ENCODE peak calls at places on chromosomes 11 and 22, in four cellular contexts. P is HepG2, Y is GM12878, V is A549. G is an unnamed sample.

GRCh38 chr11:115623021-115623451 is 118.8 kb upstream of the CADM1 start:
- DNase-seq in P (peak), V (peak), Y (no peak), G (no peak)

GRCh38 chr22:50684986-50685385 is 12.4 kb downstream of the SHANK3 start:
- DNase-seq in Y (no peak), V (no peak), P (no peak), G (no peak)

GRCh38 chr22:38202437-38203089 is 769 bp downstream of the MAFF start:
- DNase-seq in P (peak), V (no peak), Y (no peak), G (no peak)

GRCh38 chr11:19419021-19419750 is 178.4 kb upstream of the E2F8 start:
- DNase-seq in V (no peak), Y (no peak), P (no peak), G (no peak)

GRCh38 chr11:130725417-130726233 is 190.7 kb downstream of the SNX19 start:
- DNase-seq in P (no peak), Y (no peak), V (no peak), G (no peak)

GRCh38 chr11:112961751-112962747 is 829 bp downstream of the NCAM1 start:
- DNase-seq in Y (no peak), P (no peak), V (no peak), G (no peak)

GRCh38 chr11:94171693-94172440 is 43.2 kb downstream of the PANX1 start:
- DNase-seq in P (peak), V (peak), Y (no peak), G (peak)

GRCh38 chr11:103907548-103908455 is 128.6 kb upstream of the DDI1 start:
- DNase-seq in Y (no peak), P (no peak), V (no peak), G (no peak)

GRCh38 chr11:20112291-20113146 is 47.8 kb downstream of the DBX1 start:
- DNase-seq in P (no peak), V (peak), Y (no peak), G (peak)

GRCh38 chr11:57214494-57214893 is 22.6 kb downstream of the APLNR start:
- DNase-seq in V (peak), Y (no peak), P (no peak), G (no peak)

GRCh38 chr11:113778111-113778910 is 1.3 kb upstream of the CLDN25 start:
- DNase-seq in Y (no peak), P (peak), V (no peak), G (no peak)

GRCh38 chr11:50075856-50076255 is 43.2 kb downstream of the OR4C45 start:
- DNase-seq in P (no peak), Y (no peak), V (no peak), G (no peak)

GRCh38 chr11:122398167-122398566 is 257.4 kb upstream of the UBASH3B start:
- DNase-seq in Y (no peak), P (no peak), V (no peak), G (no peak)

GRCh38 chr11:133814588-133814987 is 30.7 kb downstream of the SPATA19 start:
- DNase-seq in Y (no peak), P (no peak), V (no peak), G (no peak)

GRCh38 chr11:115701284-115701875 is 197.2 kb upstream of the CADM1 start:
- DNase-seq in Y (no peak), V (no peak), P (no peak), G (no peak)

GRCh38 chr11:65207918-65208784 is 26.4 kb downstream of the CAPN1 start:
- DNase-seq in Y (no peak), V (no peak), P (no peak), G (no peak)

GRCh38 chr11:66289548-66290331 is 797 bp upstream of the YIF1A start:
- DNase-seq in Y (peak), V (peak), P (no peak), G (peak)

GRCh38 chr11:36362902-36363301 is 66.8 kb downstream of the PRR5L start:
- DNase-seq in P (no peak), Y (no peak), V (no peak), G (no peak)

GRCh38 chr11:102405501-102405900 is 47.1 kb downstream of the TMEM123 start:
- DNase-seq in V (no peak), P (no peak), Y (no peak), G (no peak)

GRCh38 chr11:70525466-70525865 is 127.1 kb downstream of the CTTN start:
- DNase-seq in Y (no peak), P (no peak), V (no peak), G (no peak)

GRCh38 chr22:46649176-46650077 is 29.2 kb downstream of the GRAMD4 start:
- DNase-seq in Y (no peak), V (peak), P (no peak), G (peak)

GRCh38 chr22:18145676-18146388 is 4.1 kb upstream of the USP18 start:
- DNase-seq in Y (no peak), P (no peak), V (no peak), G (no peak)

GRCh38 chr11:126484266-126484665 is 128.8 kb downstream of the ST3GAL4 start:
- DNase-seq in Y (no peak), V (no peak), P (peak), G (no peak)

GRCh38 chr11:75654314-75654713 is 14.5 kb downstream of the MAP6 start:
- DNase-seq in P (no peak), Y (peak), V (no peak), G (no peak)

GRCh38 chr11:3627291-3627690 is 14.5 kb downstream of the ART5 start:
- DNase-seq in V (no peak), P (no peak), Y (no peak), G (no peak)

GRCh38 chr11:86135319-86135714 is 66.4 kb upstream of the PICALM start:
- DNase-seq in V (no peak), P (no peak), Y (no peak), G (no peak)

GRCh38 chr11:6378695-6378989 is 11.6 kb upstream of the SMPD1 start:
- DNase-seq in P (no peak), V (no peak), Y (no peak), G (no peak)

GRCh38 chr11:101445761-101446160 is 138.0 kb downstream of the TRPC6 start:
- DNase-seq in Y (no peak), V (no peak), P (no peak), G (no peak)

GRCh38 chr11:44835979-44836378 is 109.2 kb downstream of the TSPAN18 start:
- DNase-seq in Y (no peak), P (no peak), V (no peak), G (no peak)

GRCh38 chr22:33576205-33576604 is 344.1 kb downstream of the LARGE1 start:
- DNase-seq in P (no peak), V (no peak), Y (no peak), G (no peak)

GRCh38 chr11:128814856-128815705 is 52.0 kb downstream of the KCNJ1 start:
- DNase-seq in V (no peak), Y (no peak), P (no peak), G (no peak)

GRCh38 chr22:35634981-35635540 is 13.2 kb upstream of the APOL6 start:
- DNase-seq in P (no peak), V (no peak), Y (no peak), G (peak)

GRCh38 chr11:36492724-36493304 is 17.3 kb downstream of the TRAF6 start:
- DNase-seq in P (peak), Y (no peak), V (peak), G (peak)

GRCh38 chr22:27842236-27842993 is 40.9 kb upstream of the MN1 start:
- DNase-seq in V (no peak), Y (no peak), P (no peak), G (no peak)

GRCh38 chr22:39456262-39457046 is at the start of gene MGAT3:
- DNase-seq in V (no peak), P (no peak), Y (no peak), G (no peak)

GRCh38 chr11:93622043-93622442 is 39.4 kb upstream of the CEP295 start:
- DNase-seq in V (no peak), Y (no peak), P (peak), G (no peak)

GRCh38 chr11:61855939-61856730 is 28.0 kb downstream of the FADS2 start:
- DNase-seq in P (no peak), V (no peak), Y (no peak), G (no peak)

GRCh38 chr22:25447067-25447688 is 117.3 kb upstream of the GRK3 start:
- DNase-seq in P (peak), Y (no peak), V (no peak), G (peak)

DNA sequence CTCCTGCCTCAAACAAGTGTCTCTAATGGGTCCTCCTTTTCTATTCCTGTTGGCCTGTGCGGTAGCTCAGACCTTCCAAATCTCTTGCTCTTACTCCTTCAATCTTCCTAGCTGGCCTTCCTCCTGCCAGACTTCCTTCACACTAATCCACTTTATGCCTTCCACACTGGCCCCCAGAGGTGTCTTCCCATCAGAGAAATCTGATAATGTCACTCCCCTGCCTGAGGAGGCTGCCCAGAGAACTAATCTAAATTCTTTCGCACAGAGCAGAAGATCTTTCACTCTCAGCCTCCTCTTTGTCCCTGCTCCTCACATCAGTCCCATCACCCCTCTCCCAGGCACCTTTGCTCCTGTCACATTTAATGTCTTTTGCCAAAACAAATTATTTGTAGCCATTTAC is 175.8 kb downstream of the MAML2 start:
- DNase-seq in Y (no peak), P (no peak), V (no peak), G (no peak)
- TF ChIP-seq HDAC2 in Y (no peak), P (no peak), V (no peak), G (no peak)

DNA sequence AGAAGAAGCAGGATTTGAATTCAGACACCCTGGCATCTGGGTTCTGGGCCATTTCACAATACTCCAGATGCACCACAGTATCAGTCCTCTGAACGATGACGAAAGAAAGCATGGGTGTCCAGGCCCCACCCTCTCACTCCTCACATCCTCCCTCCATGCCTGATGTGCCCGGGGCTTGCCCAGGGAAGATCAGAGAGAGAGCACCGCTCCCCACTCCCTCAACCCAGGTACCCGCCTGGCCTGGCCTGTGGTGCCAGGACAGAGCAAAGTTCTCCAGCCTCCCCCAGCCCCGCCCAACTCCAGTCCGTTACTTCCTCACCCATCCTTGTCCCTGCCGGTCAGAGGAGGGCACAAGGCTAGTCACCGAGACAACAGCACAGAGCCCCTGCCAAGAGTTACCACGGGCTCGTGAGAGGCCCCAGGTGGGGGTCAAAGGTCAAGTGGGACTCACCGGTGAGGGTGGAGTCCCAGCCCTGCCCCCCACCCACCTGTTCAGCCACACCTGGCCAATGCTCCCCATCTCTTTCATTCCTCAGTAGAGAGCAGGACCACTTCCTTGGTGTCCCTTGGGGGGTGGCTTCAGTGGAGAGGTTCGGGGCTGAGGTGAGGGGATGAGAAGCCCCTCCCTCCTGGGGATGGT is 8.1 kb downstream of the BCL9L start:
- DNase-seq in P (peak), Y (no peak), V (no peak), G (no peak)
- TF ChIP-seq HDAC2 in P (peak), Y (no peak), V (no peak), G (no peak)

DNA sequence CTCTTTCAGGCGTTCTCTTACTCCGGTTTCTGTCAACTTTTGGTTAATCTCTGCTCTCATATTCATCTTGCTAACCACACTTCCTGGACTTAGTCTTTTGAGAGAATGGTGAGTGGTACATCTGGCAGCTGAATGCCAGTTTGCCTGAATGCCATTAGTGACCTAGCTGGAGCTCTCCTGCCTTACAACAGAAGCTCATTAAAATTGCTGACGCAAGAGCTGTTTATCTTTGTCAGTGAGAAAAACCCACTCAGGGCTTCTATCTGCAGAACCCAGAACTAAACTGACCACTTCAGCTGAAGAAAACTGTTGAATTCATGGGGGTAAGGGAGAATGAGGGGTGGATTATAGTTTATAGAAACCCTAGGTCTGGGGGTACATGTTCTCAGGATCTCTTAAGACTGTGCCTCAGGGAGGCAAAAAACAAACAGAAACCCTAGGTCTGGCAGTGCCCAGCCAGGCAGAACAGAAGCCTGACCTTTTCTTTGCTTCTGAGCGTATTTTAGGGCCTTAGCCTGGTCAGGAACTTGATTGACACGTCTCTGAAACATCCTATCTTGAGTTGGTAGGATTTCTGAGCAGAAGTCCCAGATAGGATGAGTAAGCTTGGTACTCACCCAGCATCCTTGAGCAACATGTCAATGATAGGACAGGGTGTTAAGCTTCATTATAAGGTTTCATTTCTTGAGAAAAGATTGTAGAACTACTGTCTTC is 52.8 kb upstream of the YWHAH start:
- DNase-seq in P (no peak), V (no peak), Y (no peak), G (no peak)
- TF ChIP-seq HDAC2 in P (no peak), V (no peak), Y (no peak), G (peak)

DNA sequence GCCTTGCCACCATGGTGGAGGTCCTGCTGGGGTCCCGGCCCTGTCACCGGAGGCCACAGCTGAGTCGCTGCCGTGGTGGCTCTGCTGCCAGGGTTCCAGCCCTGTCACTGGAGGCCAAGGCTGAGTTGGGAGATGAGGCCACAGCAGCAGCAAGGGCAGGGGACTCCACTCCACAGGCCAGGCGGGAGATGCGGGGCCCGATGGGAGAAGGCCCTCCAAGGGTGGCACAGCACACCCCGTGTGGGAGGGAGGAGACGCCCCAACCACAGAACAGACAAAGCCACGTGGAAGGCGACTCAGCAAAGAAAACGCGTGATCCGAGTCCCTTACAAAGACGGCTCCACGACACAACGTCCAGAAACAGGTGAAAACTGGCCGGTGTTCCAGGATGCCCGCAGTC is 159.3 kb downstream of the BRD1 start:
- DNase-seq in V (no peak), P (no peak), Y (no peak), G (no peak)
- TF ChIP-seq HDAC2 in V (no peak), P (no peak), Y (no peak), G (no peak)

DNA sequence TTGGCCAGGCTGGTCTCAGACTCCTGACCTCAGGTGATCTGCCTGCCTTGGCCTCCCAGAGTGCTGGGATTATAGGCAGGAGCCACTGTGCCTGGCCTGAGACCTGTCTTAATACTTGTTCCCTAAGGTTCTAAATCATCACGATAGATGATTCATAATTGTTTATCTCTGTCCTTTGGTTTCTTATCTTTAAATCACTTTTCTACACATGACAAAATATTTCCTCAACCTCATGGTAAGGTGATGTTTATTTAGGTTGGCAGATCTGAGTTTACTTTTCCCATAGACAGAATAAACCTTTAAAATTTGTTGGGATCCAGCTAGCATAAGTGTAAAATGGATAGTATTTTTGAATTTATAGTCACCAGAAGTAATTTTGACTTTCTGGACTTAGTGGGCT is 3.5 kb downstream of the PSMD13 start:
- DNase-seq in V (no peak), P (no peak), Y (no peak), G (no peak)
- TF ChIP-seq HDAC2 in V (no peak), P (no peak), Y (no peak), G (no peak)

GRCh38 chr22:24025475-24025874 is 14.4 kb downstream of the CABIN1 start:
- DNase-seq in V (no peak), Y (no peak), P (peak), G (no peak)

GRCh38 chr22:24026056-24026455 is 15.0 kb downstream of the CABIN1 start:
- DNase-seq in Y (no peak), V (no peak), P (no peak), G (no peak)

GRCh38 chr22:24021304-24021703 is 10.2 kb downstream of the CABIN1 start:
- DNase-seq in P (no peak), V (no peak), Y (no peak), G (no peak)

GRCh38 chr22:24024354-24024753 is 13.2 kb downstream of the CABIN1 start:
- DNase-seq in P (no peak), V (no peak), Y (no peak), G (no peak)

GRCh38 chr22:24023204-24023789 is 12.2 kb downstream of the CABIN1 start:
- DNase-seq in P (no peak), Y (no peak), V (no peak), G (no peak)
- TF ChIP-seq HDAC2 in P (no peak), Y (no peak), V (no peak), G (no peak)

DNA sequence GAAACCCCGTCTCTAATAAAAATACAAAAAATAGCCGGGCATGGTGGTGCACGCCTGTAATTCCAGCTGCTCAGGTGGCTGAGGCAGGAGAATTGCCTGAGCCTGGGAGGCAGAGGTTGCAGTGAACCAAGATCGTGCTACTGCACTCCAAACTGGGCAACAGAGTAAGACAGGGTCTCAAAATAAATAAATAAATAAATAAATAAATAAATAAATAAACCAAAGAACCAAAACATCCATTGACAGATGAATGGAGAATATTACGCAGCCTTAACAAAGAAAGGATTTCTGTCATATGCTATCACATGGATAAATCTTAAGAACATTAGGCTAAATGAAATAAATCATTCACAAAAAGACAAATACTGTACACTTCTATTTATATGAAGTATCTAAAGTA is 11.1 kb upstream of the CSTF3 start:
- DNase-seq in P (no peak), Y (no peak), V (no peak), G (no peak)
- TF ChIP-seq HDAC2 in P (no peak), Y (no peak), V (no peak), G (no peak)

GRCh38 chr22:23578306-23578705 is 1.8 kb downstream of the IGLL1 start:
- DNase-seq in Y (no peak), P (no peak), V (no peak), G (no peak)

GRCh38 chr22:23579870-23580585 is at the start of gene IGLL1:
- DNase-seq in V (no peak), P (no peak), Y (no peak), G (no peak)

GRCh38 chr22:23581252-23581634 is 1.2 kb upstream of the IGLL1 start:
- DNase-seq in Y (no peak), P (no peak), V (no peak), G (no peak)

GRCh38 chr22:23579280-23579679 is 810 bp downstream of the IGLL1 start:
- DNase-seq in P (no peak), V (no peak), Y (no peak), G (no peak)

GRCh38 chr22:23580586-23581251 is 629 bp upstream of the IGLL1 start:
- DNase-seq in Y (no peak), P (no peak), V (no peak), G (no peak)
- TF ChIP-seq HDAC2 in Y (no peak), P (no peak), V (no peak), G (no peak)

G was measured in K562.